ENCODE peak calls at places on chromosomes 6 and 20, in seven cellular contexts. One of them, this sample, is unnamed.

GRCh38 chr6:51323056-51323455 is 504.4 kb downstream of the TFAP2B start:
- DNase-seq in NCI-H774: no peak
- DNase-seq in psoas muscle: no peak
- DNase-seq in NCI-H460: no peak
- DNase-seq in anterior cingulate cortex: no peak
- DNase-seq in uterus: no peak
- DNase-seq in D341Med: no peak
- DNase-seq in this sample: no peak

GRCh38 chr6:145743325-145743724 is 8.0 kb upstream of the EPM2A start:
- DNase-seq in D341Med: no peak
- DNase-seq in uterus: no peak
- DNase-seq in NCI-H460: no peak
- DNase-seq in NCI-H774: no peak
- DNase-seq in anterior cingulate cortex: no peak
- DNase-seq in psoas muscle: no peak
- DNase-seq in this sample: no peak

GRCh38 chr6:3454206-3455016 is 2.4 kb downstream of the SLC22A23 start:
- DNase-seq in psoas muscle: no peak
- DNase-seq in uterus: no peak
- DNase-seq in D341Med: no peak
- DNase-seq in NCI-H774: no peak
- DNase-seq in anterior cingulate cortex: no peak
- DNase-seq in NCI-H460: no peak
- DNase-seq in this sample: no peak

GRCh38 chr6:155093430-155093829 is 98.3 kb downstream of the TIAM2 start:
- DNase-seq in anterior cingulate cortex: no peak
- DNase-seq in NCI-H460: no peak
- DNase-seq in D341Med: no peak
- DNase-seq in psoas muscle: no peak
- DNase-seq in NCI-H774: no peak
- DNase-seq in uterus: no peak
- DNase-seq in this sample: no peak

GRCh38 chr20:43558412-43559146 is at the start of gene SGK2:
- DNase-seq in anterior cingulate cortex: peak
- DNase-seq in D341Med: no peak
- DNase-seq in psoas muscle: no peak
- DNase-seq in uterus: no peak
- DNase-seq in NCI-H460: no peak
- DNase-seq in NCI-H774: no peak
- DNase-seq in this sample: no peak

GRCh38 chr6:44135875-44136274 is 8.5 kb downstream of the TMEM63B start:
- DNase-seq in D341Med: no peak
- DNase-seq in uterus: no peak
- DNase-seq in NCI-H460: no peak
- DNase-seq in psoas muscle: no peak
- DNase-seq in anterior cingulate cortex: no peak
- DNase-seq in NCI-H774: no peak
- DNase-seq in this sample: no peak

GRCh38 chr6:120935908-120936307 is 398.4 kb downstream of the TBC1D32 start:
- DNase-seq in D341Med: no peak
- DNase-seq in psoas muscle: no peak
- DNase-seq in uterus: no peak
- DNase-seq in NCI-H460: no peak
- DNase-seq in anterior cingulate cortex: no peak
- DNase-seq in NCI-H774: no peak
- DNase-seq in this sample: no peak

GRCh38 chr20:9590189-9590588 is 75.8 kb downstream of the LAMP5 start:
- DNase-seq in D341Med: no peak
- DNase-seq in NCI-H774: peak
- DNase-seq in NCI-H460: no peak
- DNase-seq in uterus: no peak
- DNase-seq in anterior cingulate cortex: no peak
- DNase-seq in psoas muscle: no peak
- DNase-seq in this sample: no peak

GRCh38 chr6:88908598-88909548 is 54.5 kb downstream of the RNGTT start:
- DNase-seq in uterus: no peak
- DNase-seq in NCI-H774: no peak
- DNase-seq in anterior cingulate cortex: no peak
- DNase-seq in psoas muscle: no peak
- DNase-seq in D341Med: no peak
- DNase-seq in NCI-H460: no peak
- DNase-seq in this sample: no peak

GRCh38 chr20:44160133-44160532 is 26.9 kb downstream of the JPH2 start:
- DNase-seq in psoas muscle: no peak
- DNase-seq in NCI-H460: no peak
- DNase-seq in NCI-H774: no peak
- DNase-seq in D341Med: no peak
- DNase-seq in uterus: no peak
- DNase-seq in anterior cingulate cortex: no peak
- DNase-seq in this sample: no peak

GRCh38 chr6:40347571-40348011 is 239.6 kb downstream of the LRFN2 start:
- DNase-seq in NCI-H460: no peak
- DNase-seq in psoas muscle: no peak
- DNase-seq in NCI-H774: no peak
- DNase-seq in D341Med: peak
- DNase-seq in uterus: no peak
- DNase-seq in anterior cingulate cortex: no peak
- DNase-seq in this sample: no peak

GRCh38 chr20:43316271-43316670 is 126.6 kb upstream of the PTPRT start:
- DNase-seq in NCI-H460: no peak
- DNase-seq in psoas muscle: no peak
- DNase-seq in D341Med: no peak
- DNase-seq in uterus: no peak
- DNase-seq in NCI-H774: no peak
- DNase-seq in anterior cingulate cortex: no peak
- DNase-seq in this sample: no peak

GRCh38 chr6:140018588-140018987 is 644.1 kb upstream of the CITED2 start:
- DNase-seq in uterus: no peak
- DNase-seq in psoas muscle: no peak
- DNase-seq in NCI-H460: no peak
- DNase-seq in D341Med: no peak
- DNase-seq in NCI-H774: no peak
- DNase-seq in anterior cingulate cortex: no peak
- DNase-seq in this sample: no peak

GRCh38 chr6:126112171-126112632 is 125.9 kb downstream of the TRMT11 start:
- DNase-seq in psoas muscle: no peak
- DNase-seq in NCI-H460: no peak
- DNase-seq in NCI-H774: peak
- DNase-seq in uterus: no peak
- DNase-seq in anterior cingulate cortex: no peak
- DNase-seq in D341Med: no peak
- DNase-seq in this sample: no peak

GRCh38 chr6:141103246-141103645 is 1029.5 kb upstream of the GJE1 start:
- DNase-seq in anterior cingulate cortex: no peak
- DNase-seq in D341Med: no peak
- DNase-seq in NCI-H460: no peak
- DNase-seq in NCI-H774: peak
- DNase-seq in uterus: no peak
- DNase-seq in psoas muscle: no peak
- DNase-seq in this sample: no peak